ENCODE peak calls at places on chromosomes 13 and 19, in six cellular contexts. P is colonic mucosa; U is tibial artery; Q is stimulated activated CD4-positive, alpha-beta T cell treated with anti-CD3 and anti-CD28 coated beads, Interleukin-2, amount 100 ng/mL, for 4 hours; O is choroid plexus epithelial cell; S is NB4. K is an unnamed sample.
A peak's percentile ranks its signal among the peaks of the same experiment; 100 is the strongest.

GRCh38 chr19:41700381-41701195 is 7.8 kb upstream of the CEACAM5 start:
- DNase-seq in Q (no peak), O (no peak), S (no peak), U (peak; percentile 44), P (peak; percentile 23), K (no peak)

GRCh38 chr19:13742756-13743155 is 21.6 kb upstream of the MRI1 start:
- DNase-seq in S (no peak), P (no peak), Q (no peak), U (no peak), O (peak; percentile 25), K (no peak)

GRCh38 chr13:26964278-26965057 is 203.9 kb upstream of the GPR12 start:
- DNase-seq in U (no peak), O (peak; percentile 30), P (no peak), S (peak; percentile 97), Q (no peak), K (peak; percentile 82)

GRCh38 chr13:73891805-73892204 is 242.4 kb downstream of the KLF12 start:
- DNase-seq in O (no peak), S (no peak), U (no peak), P (no peak), Q (no peak), K (no peak)

GRCh38 chr19:4583961-4584669 is 24.6 kb upstream of the SEMA6B start:
- DNase-seq in Q (no peak), U (no peak), P (peak; percentile 28), S (peak; percentile 47), O (no peak), K (no peak)

GRCh38 chr19:36420961-36421748 is 2.7 kb upstream of the ZFP82 start:
- DNase-seq in P (peak; percentile 16), O (peak; percentile 57), U (peak; percentile 64), Q (no peak), S (no peak), K (no peak)

GRCh38 chr19:21483589-21484170 is 21.7 kb upstream of the ZNF429 start:
- DNase-seq in P (peak; percentile 56), S (peak; percentile 53), O (peak; percentile 3), U (peak; percentile 66), Q (peak; percentile 47), K (no peak)

GRCh38 chr13:70080030-70080429 is 27.6 kb upstream of the ATXN8OS start:
- DNase-seq in Q (no peak), O (no peak), U (no peak), S (no peak), P (no peak), K (no peak)

GRCh38 chr19:41535029-41535622 is 40.8 kb upstream of the CEACAM21 start:
- DNase-seq in O (no peak), S (no peak), U (no peak), P (no peak), Q (no peak), K (no peak)

GRCh38 chr13:113996081-113996911 is 22.4 kb upstream of the C13orf46 start:
- DNase-seq in O (no peak), U (no peak), Q (no peak), P (no peak), S (no peak), K (no peak)

GRCh38 chr19:36051236-36051635 is 2.8 kb downstream of the THAP8 start:
- DNase-seq in Q (no peak), U (no peak), S (no peak), O (peak; percentile 29), P (no peak), K (no peak)

GRCh38 chr13:78759704-78760103 is 100.7 kb upstream of the OBI1 start:
- DNase-seq in Q (no peak), U (no peak), P (no peak), S (peak; percentile 24), O (no peak), K (no peak)

GRCh38 chr13:75425216-75426009 is 56.6 kb downstream of the TBC1D4 start:
- DNase-seq in O (no peak), P (no peak), Q (no peak), U (no peak), S (no peak), K (no peak)

GRCh38 chr13:30870049-30870884 is 35.8 kb upstream of the MEDAG start:
- DNase-seq in Q (no peak), P (peak; percentile 67), O (peak; percentile 100), U (peak; percentile 99), S (peak; percentile 70), K (no peak)

GRCh38 chr19:48390188-48391099 is 907 bp downstream of the KDELR1 start:
- DNase-seq in S (peak; percentile 97), O (peak; percentile 72), U (peak; percentile 83), P (peak; percentile 67), Q (peak; percentile 47), K (no peak)

GRCh38 chr19:18304194-18304495 is 18.7 kb downstream of the LSM4 start:
- DNase-seq in O (no peak), P (no peak), Q (no peak), S (no peak), U (no peak), K (peak; percentile 25)

GRCh38 chr19:31127132-31127967 is 221.9 kb downstream of the TSHZ3 start:
- DNase-seq in U (no peak), O (peak; percentile 97), Q (no peak), S (no peak), P (peak; percentile 28), K (no peak)

GRCh38 chr19:29610213-29610573 is 4.1 kb downstream of the POP4 start:
- DNase-seq in P (no peak), U (peak; percentile 60), O (no peak), Q (no peak), S (no peak), K (no peak)

GRCh38 chr13:102856603-102857002 is 10.8 kb downstream of the ERCC5 start:
- DNase-seq in O (no peak), P (peak; percentile 34), S (no peak), Q (no peak), U (no peak), K (no peak)

GRCh38 chr19:5621311-5621944 is 1.1 kb downstream of the SAFB2 start:
- DNase-seq in O (peak; percentile 12), S (no peak), Q (no peak), U (no peak), P (peak; percentile 27), K (no peak)

GRCh38 chr13:20369886-20370361 is 137.8 kb upstream of the GJB6 start:
- DNase-seq in P (no peak), S (no peak), Q (no peak), O (no peak), U (no peak), K (no peak)

GRCh38 chr13:45219938-45220375 is 19.1 kb upstream of the KCTD4 start:
- DNase-seq in P (no peak), Q (no peak), S (peak; percentile 55), O (peak; percentile 58), U (no peak), K (peak; percentile 69)

GRCh38 chr13:21399741-21400140 is 59.4 kb downstream of the ZDHHC20 start:
- DNase-seq in U (no peak), P (no peak), O (peak; percentile 17), Q (no peak), S (peak; percentile 57), K (no peak)

GRCh38 chr19:39154626-39155100 is 29.1 kb downstream of the PAK4 start:
- DNase-seq in O (peak; percentile 18), S (no peak), P (peak; percentile 78), U (no peak), Q (no peak), K (no peak)

GRCh38 chr13:65347420-65348030 is 1882.6 kb downstream of the PCDH9 start:
- DNase-seq in U (no peak), O (no peak), Q (no peak), S (no peak), P (no peak), K (no peak)

GRCh38 chr19:40612831-40613668 is 11.9 kb downstream of the LTBP4 start:
- DNase-seq in Q (peak; percentile 79), U (no peak), O (peak; percentile 79), P (peak; percentile 81), S (no peak), K (peak; percentile 56)

GRCh38 chr13:89967701-89968100 is 1379.8 kb upstream of the MIR17HG start:
- DNase-seq in Q (no peak), U (no peak), S (no peak), P (no peak), O (no peak), K (no peak)

GRCh38 chr13:93249259-93249917 is 22.8 kb downstream of the GPC6 start:
- DNase-seq in Q (no peak), S (no peak), O (peak; percentile 92), U (no peak), P (no peak), K (peak; percentile 63)